ENCODE peak calls at places on chromosomes 2 and 18, in eight cellular contexts. One of them, this sample, is unnamed.

GRCh38 chr2:9752441-9753275 is 90.6 kb upstream of the TAF1B start:
- DNase-seq in NB4: peak
- DNase-seq in H1: no peak
- DNase-seq in RCC 7860: peak
- DNase-seq in prostate gland: no peak
- DNase-seq in stimulated activated CD4-positive, alpha-beta T cell treated with anti-CD3 and anti-CD28 coated beads, Interleukin-2, amount 100 ng/mL, for 48 hours: peak
- DNase-seq in hypothalamus: no peak
- DNase-seq in AG04450: peak
- DNase-seq in this sample: no peak

GRCh38 chr18:10289265-10289664 is 165.2 kb upstream of the APCDD1 start:
- DNase-seq in NB4: no peak
- DNase-seq in H1: no peak
- DNase-seq in RCC 7860: no peak
- DNase-seq in prostate gland: no peak
- DNase-seq in stimulated activated CD4-positive, alpha-beta T cell treated with anti-CD3 and anti-CD28 coated beads, Interleukin-2, amount 100 ng/mL, for 48 hours: no peak
- DNase-seq in hypothalamus: no peak
- DNase-seq in AG04450: no peak
- DNase-seq in this sample: no peak

GRCh38 chr18:74507120-74507881 is 11.1 kb downstream of the CNDP2 start:
- DNase-seq in NB4: no peak
- DNase-seq in H1: no peak
- DNase-seq in RCC 7860: no peak
- DNase-seq in prostate gland: no peak
- DNase-seq in stimulated activated CD4-positive, alpha-beta T cell treated with anti-CD3 and anti-CD28 coated beads, Interleukin-2, amount 100 ng/mL, for 48 hours: no peak
- DNase-seq in hypothalamus: no peak
- DNase-seq in AG04450: no peak
- DNase-seq in this sample: no peak

GRCh38 chr2:239297142-239298125 is 103.4 kb downstream of the HDAC4 start:
- DNase-seq in NB4: no peak
- DNase-seq in H1: no peak
- DNase-seq in RCC 7860: peak
- DNase-seq in prostate gland: no peak
- DNase-seq in stimulated activated CD4-positive, alpha-beta T cell treated with anti-CD3 and anti-CD28 coated beads, Interleukin-2, amount 100 ng/mL, for 48 hours: no peak
- DNase-seq in hypothalamus: no peak
- DNase-seq in AG04450: no peak
- DNase-seq in this sample: no peak

GRCh38 chr2:232624554-232624842 is 8.9 kb upstream of the EFHD1 start:
- DNase-seq in NB4: no peak
- DNase-seq in H1: no peak
- DNase-seq in RCC 7860: no peak
- DNase-seq in prostate gland: no peak
- DNase-seq in stimulated activated CD4-positive, alpha-beta T cell treated with anti-CD3 and anti-CD28 coated beads, Interleukin-2, amount 100 ng/mL, for 48 hours: no peak
- DNase-seq in hypothalamus: no peak
- DNase-seq in AG04450: no peak
- DNase-seq in this sample: no peak

GRCh38 chr2:45821558-45822271 is 170.2 kb downstream of the PRKCE start:
- DNase-seq in NB4: no peak
- DNase-seq in H1: no peak
- DNase-seq in RCC 7860: peak
- DNase-seq in prostate gland: peak
- DNase-seq in stimulated activated CD4-positive, alpha-beta T cell treated with anti-CD3 and anti-CD28 coated beads, Interleukin-2, amount 100 ng/mL, for 48 hours: no peak
- DNase-seq in hypothalamus: no peak
- DNase-seq in AG04450: no peak
- DNase-seq in this sample: no peak

GRCh38 chr2:115165529-115166109 is 723.2 kb downstream of the DPP10 start:
- DNase-seq in NB4: peak
- DNase-seq in H1: no peak
- DNase-seq in RCC 7860: no peak
- DNase-seq in prostate gland: no peak
- DNase-seq in stimulated activated CD4-positive, alpha-beta T cell treated with anti-CD3 and anti-CD28 coated beads, Interleukin-2, amount 100 ng/mL, for 48 hours: no peak
- DNase-seq in hypothalamus: no peak
- DNase-seq in AG04450: no peak
- DNase-seq in this sample: peak

GRCh38 chr2:219112651-219113338 is 47.8 kb downstream of the NHEJ1 start:
- DNase-seq in NB4: no peak
- DNase-seq in H1: no peak
- DNase-seq in RCC 7860: no peak
- DNase-seq in prostate gland: no peak
- DNase-seq in stimulated activated CD4-positive, alpha-beta T cell treated with anti-CD3 and anti-CD28 coated beads, Interleukin-2, amount 100 ng/mL, for 48 hours: no peak
- DNase-seq in hypothalamus: no peak
- DNase-seq in AG04450: no peak
- DNase-seq in this sample: no peak

GRCh38 chr2:157839822-157840221 is 36.3 kb downstream of the ACVR1 start:
- DNase-seq in NB4: peak
- DNase-seq in H1: no peak
- DNase-seq in RCC 7860: no peak
- DNase-seq in prostate gland: no peak
- DNase-seq in stimulated activated CD4-positive, alpha-beta T cell treated with anti-CD3 and anti-CD28 coated beads, Interleukin-2, amount 100 ng/mL, for 48 hours: no peak
- DNase-seq in hypothalamus: no peak
- DNase-seq in AG04450: no peak
- DNase-seq in this sample: no peak

GRCh38 chr18:36095936-36096519 is 28.7 kb upstream of the RPRD1A start:
- DNase-seq in NB4: peak
- DNase-seq in H1: no peak
- DNase-seq in RCC 7860: peak
- DNase-seq in prostate gland: no peak
- DNase-seq in stimulated activated CD4-positive, alpha-beta T cell treated with anti-CD3 and anti-CD28 coated beads, Interleukin-2, amount 100 ng/mL, for 48 hours: no peak
- DNase-seq in hypothalamus: no peak
- DNase-seq in AG04450: peak
- DNase-seq in this sample: peak

GRCh38 chr2:16189851-16190160 is 249.5 kb downstream of the MYCN start:
- DNase-seq in NB4: no peak
- DNase-seq in H1: no peak
- DNase-seq in RCC 7860: no peak
- DNase-seq in prostate gland: no peak
- DNase-seq in stimulated activated CD4-positive, alpha-beta T cell treated with anti-CD3 and anti-CD28 coated beads, Interleukin-2, amount 100 ng/mL, for 48 hours: no peak
- DNase-seq in hypothalamus: no peak
- DNase-seq in AG04450: no peak
- DNase-seq in this sample: no peak

GRCh38 chr2:101974663-101975062 is 17.1 kb upstream of the IL1R2 start:
- DNase-seq in NB4: no peak
- DNase-seq in H1: no peak
- DNase-seq in RCC 7860: no peak
- DNase-seq in prostate gland: no peak
- DNase-seq in stimulated activated CD4-positive, alpha-beta T cell treated with anti-CD3 and anti-CD28 coated beads, Interleukin-2, amount 100 ng/mL, for 48 hours: no peak
- DNase-seq in hypothalamus: no peak
- DNase-seq in AG04450: no peak
- DNase-seq in this sample: peak

GRCh38 chr2:238120463-238121298 is 17.8 kb upstream of the KLHL30 start:
- DNase-seq in NB4: peak
- DNase-seq in H1: no peak
- DNase-seq in RCC 7860: no peak
- DNase-seq in prostate gland: no peak
- DNase-seq in stimulated activated CD4-positive, alpha-beta T cell treated with anti-CD3 and anti-CD28 coated beads, Interleukin-2, amount 100 ng/mL, for 48 hours: no peak
- DNase-seq in hypothalamus: no peak
- DNase-seq in AG04450: no peak
- DNase-seq in this sample: no peak

GRCh38 chr2:129233751-129234406 is 745.6 kb upstream of the RAB6C start:
- DNase-seq in NB4: peak
- DNase-seq in H1: no peak
- DNase-seq in RCC 7860: no peak
- DNase-seq in prostate gland: peak
- DNase-seq in stimulated activated CD4-positive, alpha-beta T cell treated with anti-CD3 and anti-CD28 coated beads, Interleukin-2, amount 100 ng/mL, for 48 hours: no peak
- DNase-seq in hypothalamus: no peak
- DNase-seq in AG04450: no peak
- DNase-seq in this sample: no peak

GRCh38 chr2:237726401-237726830 is 72.2 kb upstream of the RBM44 start:
- DNase-seq in NB4: no peak
- DNase-seq in H1: no peak
- DNase-seq in RCC 7860: no peak
- DNase-seq in prostate gland: peak
- DNase-seq in stimulated activated CD4-positive, alpha-beta T cell treated with anti-CD3 and anti-CD28 coated beads, Interleukin-2, amount 100 ng/mL, for 48 hours: no peak
- DNase-seq in hypothalamus: no peak
- DNase-seq in AG04450: peak
- DNase-seq in this sample: no peak